ENCODE peak calls at places on chromosomes 5 and 9, in nine cellular contexts. F is GM23248, V is neural progenitor cell, M is IMR-90, N is H1, L is HCT116, X is mesenchymal stem cell, E is DND-41, R is neuronal stem cell. P is an unnamed sample.
A peak's percentile ranks its signal among the peaks of the same experiment; 100 is the strongest.

GRCh38 chr5:176806137-176806536 is 4.2 kb upstream of the UNC5A start:
- DNase-seq in M (peak; percentile 18), L (no peak), F (peak; percentile 35), X (peak; percentile 14), N (no peak), R (no peak), E (peak; percentile 25), V (peak; percentile 78), P (no peak)

GRCh38 chr5:101390317-101390908 is 487.3 kb upstream of the ST8SIA4 start:
- DNase-seq in L (peak; percentile 57), F (peak; percentile 73), V (peak; percentile 82), X (peak; percentile 67), M (peak; percentile 45), R (peak; percentile 62), N (no peak), E (peak; percentile 30), P (peak; percentile 72)

GRCh38 chr5:173056783-173057061 is 570 bp downstream of the CREBRF start:
- DNase-seq in R (no peak), V (peak; percentile 91), L (no peak), E (no peak), F (no peak), M (no peak), X (no peak), N (no peak), P (no peak)

GRCh38 chr9:69476016-69476415 is 151.0 kb downstream of the ENTREP1 start:
- DNase-seq in R (no peak), F (no peak), N (no peak), X (no peak), V (no peak), E (no peak), M (no peak), L (no peak), P (no peak)

GRCh38 chr5:148147415-148147814 is 20.9 kb upstream of the SPINK14 start:
- DNase-seq in R (no peak), X (no peak), L (no peak), V (no peak), M (no peak), N (no peak), E (no peak), F (no peak), P (no peak)

GRCh38 chr5:3303777-3304176 is 291.9 kb upstream of the IRX1 start:
- DNase-seq in R (no peak), F (peak; percentile 57), V (no peak), X (no peak), E (no peak), N (no peak), L (no peak), M (no peak), P (no peak)

GRCh38 chr5:73424489-73425102 is 24.0 kb downstream of the FOXD1 start:
- DNase-seq in L (no peak), R (no peak), X (no peak), M (no peak), E (no peak), N (no peak), V (no peak), F (no peak), P (no peak)

GRCh38 chr5:106121972-106122605 is 1548.6 kb downstream of the EFNA5 start:
- DNase-seq in F (peak; percentile 46), R (no peak), N (no peak), L (peak; percentile 8), V (peak; percentile 22), E (peak; percentile 26), M (peak; percentile 4), X (peak; percentile 18), P (peak; percentile 65)

GRCh38 chr9:130480673-130481072 is 35.9 kb downstream of the ASS1 start:
- DNase-seq in F (no peak), E (no peak), R (no peak), L (no peak), N (peak; percentile 19), M (no peak), X (no peak), V (peak; percentile 76), P (peak; percentile 45)

GRCh38 chr9:111148994-111149759 is 110.9 kb upstream of the LPAR1 start:
- DNase-seq in V (no peak), R (no peak), N (no peak), E (no peak), X (no peak), M (no peak), F (peak; percentile 45), L (peak; percentile 3), P (no peak)

GRCh38 chr5:178515776-178516561 is 74.2 kb downstream of the COL23A1 start:
- DNase-seq in R (no peak), N (no peak), E (no peak), F (no peak), L (no peak), M (no peak), V (no peak), X (no peak), P (peak; percentile 21)

GRCh38 chr9:135087489-135087791 is at the start of gene OLFM1:
- DNase-seq in X (peak; percentile 43), M (peak; percentile 46), L (peak; percentile 38), V (peak; percentile 92), R (peak; percentile 72), N (peak; percentile 46), E (no peak), F (peak; percentile 90), P (no peak)

GRCh38 chr9:93456504-93456903 is 3.1 kb upstream of the FAM120AOS start:
- DNase-seq in V (no peak), X (no peak), F (no peak), M (no peak), R (no peak), E (no peak), N (no peak), L (no peak), P (peak; percentile 59)
- H3K27ac ChIP-seq in V (no peak overlapping the region), X (no peak overlapping the region), F (no peak overlapping the region), M (no peak overlapping the region), R (no peak overlapping the region), E (peak overlapping the region; percentile 15), N (no peak overlapping the region), L (no peak overlapping the region), P (peak overlapping the region; percentile 24)

GRCh38 chr5:87151547-87151946 is 116.1 kb upstream of the RASA1 start:
- DNase-seq in V (no peak), R (no peak), X (peak; percentile 90), F (peak; percentile 88), N (no peak), L (no peak), M (peak; percentile 97), E (no peak), P (no peak)

GRCh38 chr5:87155076-87155475 is 112.6 kb upstream of the RASA1 start:
- DNase-seq in R (no peak), F (no peak), L (no peak), M (no peak), N (no peak), V (no peak), E (no peak), X (no peak), P (no peak)

GRCh38 chr5:87154191-87154590 is 113.5 kb upstream of the RASA1 start:
- DNase-seq in X (no peak), L (no peak), R (no peak), V (no peak), F (no peak), N (no peak), M (no peak), E (no peak), P (no peak)

GRCh38 chr5:87147441-87147840 is 120.2 kb upstream of the RASA1 start:
- DNase-seq in E (no peak), R (no peak), N (no peak), M (peak; percentile 55), V (no peak), F (peak; percentile 39), X (peak; percentile 44), L (no peak), P (no peak)

GRCh38 chr5:87150630-87151029 is 117.1 kb upstream of the RASA1 start:
- DNase-seq in F (peak; percentile 14), E (no peak), L (no peak), N (no peak), M (no peak), R (no peak), V (no peak), X (no peak), P (no peak)
- H2AFZ ChIP-seq in F (no peak overlapping the region), E (no peak overlapping the region), L (no peak overlapping the region), N (no peak overlapping the region), M (peak overlapping the region; percentile 44), R (no peak overlapping the region), V (no peak overlapping the region), X (no peak overlapping the region), P (no peak overlapping the region)

GRCh38 chr5:150142189-150142788 is 13.4 kb downstream of the PDGFRB start:
- DNase-seq in L (no peak), M (peak; percentile 22), N (no peak), X (peak; percentile 45), R (no peak), F (no peak), E (no peak), V (no peak), P (no peak)

GRCh38 chr5:150143725-150144058 is 12.0 kb downstream of the PDGFRB start:
- DNase-seq in N (no peak), M (no peak), E (no peak), X (no peak), R (no peak), V (no peak), L (no peak), F (peak; percentile 68), P (no peak)

GRCh38 chr5:150142800-150143724 is 12.6 kb downstream of the PDGFRB start:
- DNase-seq in E (no peak), F (peak; percentile 97), V (no peak), R (no peak), N (no peak), L (peak; percentile 33), X (peak; percentile 98), M (peak; percentile 98), P (no peak)

GRCh38 chr5:150140830-150141229 is 14.8 kb downstream of the PDGFRB start:
- DNase-seq in L (no peak), N (no peak), V (no peak), R (no peak), M (peak; percentile 100), X (peak; percentile 98), F (peak; percentile 36), E (no peak), P (no peak)

DNA sequence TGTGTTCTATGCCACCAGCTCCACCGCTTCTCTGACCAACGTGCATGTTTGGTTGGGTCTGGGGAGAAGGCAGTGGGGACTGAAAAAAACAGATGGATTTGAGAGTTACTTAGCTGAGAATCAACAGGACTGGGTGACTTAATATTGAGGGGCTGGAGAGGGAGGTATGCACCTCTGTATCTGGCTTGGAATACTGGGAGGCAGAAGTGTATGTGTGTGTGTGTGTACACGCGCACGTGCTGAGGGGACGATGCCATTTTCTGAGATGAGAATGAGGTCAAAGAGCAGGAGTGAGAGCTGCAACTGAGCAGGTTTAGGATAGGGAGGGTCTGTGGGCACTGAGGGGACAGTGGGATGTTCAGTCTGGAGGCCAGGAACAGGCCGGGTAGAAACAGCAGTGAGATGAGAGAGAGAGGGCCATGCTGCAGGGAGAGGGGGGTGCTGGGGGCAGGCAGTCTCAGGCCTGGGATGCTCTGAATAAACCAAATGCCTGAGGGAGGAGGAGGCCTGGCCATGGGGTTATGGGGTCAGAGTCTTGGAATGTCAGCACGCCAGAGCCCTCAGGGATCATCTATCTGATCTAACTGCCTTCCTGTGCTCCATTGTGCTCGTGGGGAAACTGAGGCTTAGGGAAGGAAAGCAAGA is 14.0 kb downstream of the PDGFRB start:
- DNase-seq in R (peak; percentile 67), V (peak; percentile 83), N (no peak), E (no peak), L (no peak), F (peak; percentile 70), X (peak; percentile 87), M (peak; percentile 93), P (no peak)
- H3K9ac ChIP-seq in R (peak overlapping the region; percentile 88), V (no peak overlapping the region), N (no peak overlapping the region), E (no peak overlapping the region), L (no peak overlapping the region), F (peak overlapping the region; percentile 79), X (peak overlapping the region; percentile 82), M (peak overlapping the region; percentile 92), P (no peak overlapping the region)

GRCh38 chr5:143606043-143606752 is 202.7 kb upstream of the NR3C1 start:
- DNase-seq in M (peak; percentile 48), R (no peak), X (no peak), L (no peak), E (peak; percentile 55), V (no peak), F (peak; percentile 64), N (no peak), P (no peak)
- H3K27ac ChIP-seq in M (no peak overlapping the region), R (no peak overlapping the region), X (no peak overlapping the region), L (no peak overlapping the region), E (peak overlapping the region; percentile 93), V (no peak overlapping the region), F (no peak overlapping the region), N (no peak overlapping the region), P (no peak overlapping the region)